ENCODE peak calls at places on chromosome 1, in six cellular contexts. B, P, S, N, A and X are unnamed samples.
A peak's percentile ranks its signal among the peaks of the same experiment; 100 is the strongest.

GRCh38 chr1:186298851-186299250 is 76.2 kb downstream of the TPR start:
- DNase-seq in S (no peak), A (no peak), P (no peak), N (no peak), B (no peak), X (no peak)

GRCh38 chr1:79006564-79006963 is at the start of gene ADGRL4:
- DNase-seq in N (no peak), A (peak; percentile 21), P (no peak), S (peak; percentile 84), B (no peak), X (no peak)

GRCh38 chr1:9281907-9282306 is 10.8 kb upstream of the SPSB1 start:
- DNase-seq in A (no peak), S (no peak), P (no peak), N (no peak), B (no peak), X (no peak)

GRCh38 chr1:71964188-71964587 is 318.2 kb downstream of the NEGR1 start:
- DNase-seq in B (no peak), P (no peak), N (no peak), A (no peak), S (no peak), X (no peak)

GRCh38 chr1:102851616-102852015 is 256.7 kb downstream of the COL11A1 start:
- DNase-seq in N (no peak), A (no peak), P (no peak), B (no peak), S (no peak), X (no peak)

GRCh38 chr1:50750021-50750619 is 209.9 kb downstream of the FAF1 start:
- DNase-seq in A (peak; percentile 28), B (no peak), N (no peak), P (no peak), S (no peak), X (no peak)

GRCh38 chr1:46169811-46170454 is 5.0 kb upstream of the TSPAN1 start:
- DNase-seq in A (no peak), S (no peak), P (no peak), B (no peak), N (no peak), X (no peak)

GRCh38 chr1:162535501-162535900 is 26.0 kb upstream of the UAP1 start:
- DNase-seq in A (peak; percentile 18), N (no peak), P (no peak), S (no peak), B (no peak), X (no peak)

GRCh38 chr1:225699336-225699735 is 46.4 kb upstream of the ENAH start:
- DNase-seq in S (no peak), P (no peak), N (no peak), A (no peak), B (no peak), X (no peak)

GRCh38 chr1:207366022-207366421 is 44.5 kb downstream of the CD55 start:
- DNase-seq in A (peak; percentile 8), P (no peak), B (no peak), S (no peak), N (no peak), X (no peak)

GRCh38 chr1:20126806-20127440 is 7.6 kb upstream of the PLA2G2D start:
- DNase-seq in B (no peak), N (no peak), S (no peak), A (no peak), P (no peak), X (no peak)

GRCh38 chr1:110380667-110381283 is 10.1 kb downstream of the SLC16A4 start:
- DNase-seq in A (no peak), S (no peak), N (no peak), P (no peak), B (no peak), X (no peak)

GRCh38 chr1:244778356-244778755 is 57.1 kb upstream of the COX20 start:
- DNase-seq in B (no peak), A (peak; percentile 83), N (no peak), P (no peak), S (no peak), X (peak; percentile 34)

GRCh38 chr1:231691618-231692259 is 65.1 kb downstream of the DISC1 start:
- DNase-seq in N (no peak), S (peak; percentile 77), P (no peak), B (no peak), A (peak; percentile 60), X (no peak)